ENCODE peak calls at places on chromosomes 1 and 21, in six cellular contexts. J, Q, D, O, Y and N are unnamed samples.

GRCh38 chr1:241675983-241676382 is 23.9 kb downstream of the WDR64 start:
- DNase-seq in J (no peak), Q (no peak), D (no peak), O (no peak), Y (no peak), N (no peak)

GRCh38 chr1:60913039-60913438 is 169.3 kb upstream of the NFIA start:
- DNase-seq in J (no peak), Q (no peak), D (no peak), O (no peak), Y (no peak), N (no peak)

GRCh38 chr1:168301664-168302320 is 21.1 kb downstream of the TBX19 start:
- DNase-seq in J (peak), Q (no peak), D (no peak), O (no peak), Y (peak), N (no peak)

GRCh38 chr1:200296091-200296661 is 113.7 kb downstream of the ZNF281 start:
- DNase-seq in J (no peak), Q (no peak), D (no peak), O (no peak), Y (no peak), N (no peak)

GRCh38 chr1:203038217-203038741 is 12.0 kb downstream of the PPFIA4 start:
- DNase-seq in J (peak), Q (no peak), D (no peak), O (peak), Y (no peak), N (no peak)

GRCh38 chr21:32312321-32312720 is 13.7 kb downstream of the MRAP start:
- DNase-seq in J (no peak), Q (no peak), D (peak), O (no peak), Y (no peak), N (no peak)

GRCh38 chr1:230186874-230187273 is 119.8 kb downstream of the GALNT2 start:
- DNase-seq in J (no peak), Q (no peak), D (no peak), O (no peak), Y (no peak), N (no peak)

GRCh38 chr1:100708476-100709062 is 11.0 kb upstream of the VCAM1 start:
- DNase-seq in J (no peak), Q (no peak), D (no peak), O (no peak), Y (no peak), N (no peak)

GRCh38 chr1:220775238-220775853 is 11.4 kb upstream of the MTARC1 start:
- DNase-seq in J (no peak), Q (peak), D (no peak), O (no peak), Y (no peak), N (peak)

GRCh38 chr1:222452031-222452430 is 95.9 kb downstream of the HHIPL2 start:
- DNase-seq in J (no peak), Q (no peak), D (no peak), O (no peak), Y (no peak), N (no peak)

GRCh38 chr1:39332291-39332690 is 127.8 kb downstream of the MACF1 start:
- DNase-seq in J (no peak), Q (no peak), D (no peak), O (no peak), Y (no peak), N (no peak)

GRCh38 chr1:224433671-224434446 is 738 bp downstream of the WDR26 start:
- DNase-seq in J (no peak), Q (peak), D (no peak), O (peak), Y (no peak), N (peak)

GRCh38 chr1:167913895-167914502 is at the start of gene ADCY10:
- DNase-seq in J (no peak), Q (no peak), D (no peak), O (no peak), Y (no peak), N (no peak)

GRCh38 chr1:178962853-178963810 is 62.6 kb upstream of the FAM20B start:
- DNase-seq in J (no peak), Q (no peak), D (peak), O (no peak), Y (no peak), N (no peak)

GRCh38 chr21:18743523-18743922 is 339.9 kb upstream of the TMPRSS15 start:
- DNase-seq in J (no peak), Q (no peak), D (no peak), O (no peak), Y (no peak), N (no peak)

GRCh38 chr1:20266141-20266540 is 24.5 kb upstream of the VWA5B1 start:
- DNase-seq in J (no peak), Q (no peak), D (no peak), O (no peak), Y (no peak), N (no peak)

GRCh38 chr1:210669951-210670350 is 341.2 kb downstream of the HHAT start:
- DNase-seq in J (no peak), Q (no peak), D (no peak), O (no peak), Y (no peak), N (no peak)

GRCh38 chr1:42740756-42741580 is 932 bp upstream of the CLDN19 start:
- DNase-seq in J (no peak), Q (no peak), D (no peak), O (no peak), Y (no peak), N (no peak)

GRCh38 chr1:30788580-30789387 is 31.2 kb upstream of the LAPTM5 start:
- DNase-seq in J (no peak), Q (no peak), D (no peak), O (no peak), Y (no peak), N (no peak)

GRCh38 chr1:3170566-3171453 is 101.8 kb downstream of the PRDM16 start:
- DNase-seq in J (no peak), Q (no peak), D (no peak), O (peak), Y (no peak), N (no peak)

GRCh38 chr1:59674605-59675004 is 140.1 kb upstream of the HOOK1 start:
- DNase-seq in J (no peak), Q (no peak), D (no peak), O (no peak), Y (no peak), N (no peak)

GRCh38 chr1:198528376-198528775 is 12.1 kb downstream of the ATP6V1G3 start:
- DNase-seq in J (peak), Q (no peak), D (no peak), O (no peak), Y (no peak), N (no peak)

GRCh38 chr1:198517623-198518022 is 22.9 kb downstream of the ATP6V1G3 start:
- DNase-seq in J (no peak), Q (no peak), D (no peak), O (no peak), Y (no peak), N (no peak)

GRCh38 chr1:198520524-198521254 is 19.8 kb downstream of the ATP6V1G3 start:
- DNase-seq in J (no peak), Q (no peak), D (no peak), O (no peak), Y (no peak), N (no peak)

GRCh38 chr1:198519639-198520501 is 20.6 kb downstream of the ATP6V1G3 start:
- DNase-seq in J (no peak), Q (no peak), D (no peak), O (no peak), Y (no peak), N (no peak)

DNA sequence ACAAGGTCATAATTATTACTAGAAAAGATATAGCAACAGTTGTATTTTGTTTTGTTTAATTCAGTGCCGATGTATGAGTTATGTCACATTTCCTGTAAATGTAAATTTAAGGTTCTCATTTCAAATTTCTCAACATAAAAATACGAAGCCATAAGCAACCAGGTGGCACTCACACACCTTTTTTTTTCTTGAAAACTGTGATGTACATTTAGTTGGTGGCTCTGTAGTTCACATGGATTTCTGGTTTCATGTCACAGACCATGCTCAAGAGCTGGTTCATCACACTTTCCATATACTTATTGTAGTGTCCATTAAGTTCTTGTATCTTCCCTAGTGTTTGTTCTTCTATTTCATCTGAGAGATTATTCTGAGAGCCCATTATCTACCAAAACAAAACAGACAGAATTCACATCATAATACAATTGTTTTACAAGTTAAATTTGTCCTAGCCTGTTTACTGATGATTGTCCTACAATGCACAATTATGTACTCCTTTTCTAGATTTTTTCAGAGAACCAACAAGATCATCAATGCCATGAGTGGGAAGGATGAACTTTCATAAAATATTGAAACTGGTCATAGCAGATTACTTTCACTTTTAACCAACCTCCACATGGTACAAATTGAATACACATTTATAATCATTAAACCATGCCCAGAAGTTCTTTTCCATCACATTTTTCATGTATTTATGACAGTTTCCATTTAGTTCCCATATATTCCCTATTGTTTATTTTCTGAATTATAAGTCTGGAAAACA is 17.1 kb downstream of the ATP6V1G3 start:
- DNase-seq in J (no peak), Q (no peak), D (no peak), O (no peak), Y (no peak), N (no peak)
- TF ChIP-seq CTCF in J (no peak), Q (no peak), D (no peak), O (no peak), Y (no peak), N (no peak)

GRCh38 chr1:4944072-4944471 is 289.7 kb downstream of the AJAP1 start:
- DNase-seq in J (no peak), Q (no peak), D (no peak), O (no peak), Y (no peak), N (no peak)
- TF ChIP-seq CTCF in J (no peak), Q (no peak), D (no peak), O (no peak), Y (no peak), N (no peak)

GRCh38 chr21:41593784-41594138 is 85.8 kb upstream of the TMPRSS2 start:
- DNase-seq in J (no peak), Q (no peak), D (no peak), O (no peak), Y (no peak), N (no peak)

GRCh38 chr21:41585199-41585994 is 77.4 kb upstream of the TMPRSS2 start:
- DNase-seq in J (no peak), Q (no peak), D (no peak), O (no peak), Y (no peak), N (no peak)

GRCh38 chr21:41589131-41589530 is 81.2 kb upstream of the TMPRSS2 start:
- DNase-seq in J (no peak), Q (no peak), D (no peak), O (no peak), Y (no peak), N (no peak)

GRCh38 chr21:41593051-41593783 is 85.3 kb upstream of the TMPRSS2 start:
- DNase-seq in J (no peak), Q (no peak), D (no peak), O (no peak), Y (no peak), N (no peak)

GRCh38 chr21:41589620-41590175 is 81.7 kb upstream of the TMPRSS2 start:
- DNase-seq in J (no peak), Q (no peak), D (no peak), O (no peak), Y (no peak), N (no peak)
- TF ChIP-seq CTCF in J (no peak), Q (no peak), D (no peak), O (no peak), Y (no peak), N (no peak)

DNA sequence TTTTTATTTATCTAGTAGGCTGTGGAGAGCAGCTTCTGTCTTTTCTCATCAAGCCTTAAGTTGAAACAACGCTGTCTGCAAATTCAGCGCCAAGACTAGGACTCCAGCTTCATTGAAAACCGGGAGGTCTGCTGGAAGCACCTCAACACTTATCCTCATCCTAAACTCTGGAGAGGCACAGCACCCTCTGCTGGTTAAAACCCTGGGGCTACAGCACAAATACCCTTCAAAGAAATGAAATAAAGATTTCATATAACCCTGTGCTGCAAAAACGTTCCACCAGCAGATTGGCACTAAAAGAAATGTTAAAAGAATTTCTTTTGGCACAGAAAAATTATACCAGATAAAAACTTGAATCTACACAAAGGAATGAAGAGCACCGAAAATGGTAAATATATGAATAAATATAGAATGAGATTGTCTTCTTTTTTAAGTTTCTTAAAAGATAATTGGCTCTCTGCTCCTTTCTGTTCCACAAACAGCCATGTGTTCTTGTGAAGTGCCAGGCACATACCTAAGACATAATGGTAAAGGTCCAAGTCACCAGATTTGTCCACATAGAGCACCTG is 227.7 kb upstream of the SAMSN1 start:
- DNase-seq in J (no peak), Q (peak), D (no peak), O (no peak), Y (no peak), N (peak)
- TF ChIP-seq CTCF in J (no peak), Q (peak), D (peak), O (peak), Y (peak), N (peak)

GRCh38 chr1:151277249-151277648 is 4.8 kb upstream of the ZNF687 start:
- DNase-seq in J (no peak), Q (no peak), D (no peak), O (no peak), Y (no peak), N (no peak)

GRCh38 chr1:151284013-151284577 is 2.0 kb downstream of the ZNF687 start:
- DNase-seq in J (no peak), Q (no peak), D (no peak), O (no peak), Y (no peak), N (no peak)

GRCh38 chr1:151281969-151282882 is at the start of gene ZNF687:
- DNase-seq in J (peak), Q (peak), D (peak), O (peak), Y (peak), N (peak)

GRCh38 chr1:151282883-151283725 is 1.0 kb downstream of the ZNF687 start:
- DNase-seq in J (no peak), Q (no peak), D (no peak), O (no peak), Y (no peak), N (peak)

GRCh38 chr1:151281225-151281968 is 702 bp upstream of the ZNF687 start:
- DNase-seq in J (peak), Q (peak), D (peak), O (peak), Y (peak), N (peak)
- TF ChIP-seq CTCF in J (no peak), Q (peak), D (peak), O (peak), Y (no peak), N (peak)

DNA sequence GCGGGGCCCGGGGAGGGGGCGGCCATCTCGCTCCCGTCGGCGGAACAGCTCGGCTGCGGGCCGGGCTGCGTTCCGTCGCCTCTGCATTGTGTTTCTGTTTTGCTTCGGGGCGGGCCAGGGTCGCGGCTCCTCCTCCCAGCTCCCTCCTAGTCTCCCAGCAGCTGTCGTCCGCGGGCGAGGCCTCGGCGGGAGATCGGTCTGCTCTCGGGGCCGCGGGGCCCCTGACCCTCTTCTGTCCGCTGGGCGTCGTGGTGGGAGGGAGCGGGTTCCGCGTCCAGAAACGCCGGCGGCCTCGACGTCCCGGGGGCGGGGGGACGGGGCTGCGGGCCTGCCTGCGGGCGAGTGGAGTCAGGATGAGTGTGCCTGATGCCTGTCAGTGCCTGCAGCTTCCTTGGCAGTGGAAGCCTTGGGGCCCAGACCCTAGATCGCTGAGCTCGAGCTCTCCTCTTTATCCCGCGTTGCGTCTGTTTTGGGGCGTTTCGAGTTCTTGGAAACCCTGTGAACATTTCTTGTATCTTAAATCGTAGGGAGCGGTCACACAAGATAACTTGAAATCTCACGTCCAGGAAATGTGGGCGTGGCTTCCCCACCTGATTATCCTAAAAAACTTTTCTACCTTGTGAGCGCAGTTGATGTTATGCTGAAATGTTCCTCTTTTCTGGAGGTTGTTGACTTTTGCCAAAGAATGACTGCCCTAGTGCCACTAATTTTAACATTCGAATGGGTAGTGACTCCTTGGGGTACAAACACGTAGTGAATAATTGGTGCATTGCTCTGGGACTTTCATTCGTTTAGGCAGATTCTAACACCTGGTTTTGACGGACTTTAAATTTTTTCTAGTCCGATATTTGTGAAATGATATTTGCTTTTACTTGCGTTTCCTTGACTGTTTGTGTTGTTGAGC is 676 bp downstream of the MORC3 start:
- DNase-seq in J (no peak), Q (peak), D (peak), O (peak), Y (no peak), N (peak)
- TF ChIP-seq CTCF in J (peak), Q (no peak), D (no peak), O (no peak), Y (no peak), N (no peak)